ENCODE peak calls at places on chromosome 7, in eight cellular contexts. E, Y, B, N, F, G, A and M are unnamed samples.

GRCh38 chr7:44965937-44966730 is 12.7 kb downstream of the MYO1G start:
- DNase-seq in A (peak; percentile 71), F (peak; percentile 59), B (no peak), N (no peak), E (no peak), Y (no peak), G (no peak), M (no peak)

GRCh38 chr7:22390512-22390911 is 33.6 kb upstream of the RAPGEF5 start:
- DNase-seq in Y (no peak), E (no peak), G (no peak), B (no peak), N (no peak), A (no peak), F (no peak), M (no peak)

GRCh38 chr7:158137516-158138328 is 449.9 kb downstream of the PTPRN2 start:
- DNase-seq in Y (no peak), N (no peak), A (no peak), F (no peak), G (no peak), E (no peak), B (no peak), M (no peak)

GRCh38 chr7:22697897-22698645 is 28.9 kb upstream of the IL6 start:
- DNase-seq in Y (no peak), A (no peak), F (no peak), G (no peak), N (no peak), B (no peak), E (no peak), M (no peak)

GRCh38 chr7:106101726-106102125 is 10.4 kb downstream of the SYPL1 start:
- DNase-seq in G (no peak), B (peak; percentile 68), F (no peak), Y (no peak), N (no peak), A (no peak), E (no peak), M (no peak)

GRCh38 chr7:102093599-102094001 is 193.1 kb upstream of the SH2B2 start:
- DNase-seq in A (peak; percentile 23), N (no peak), Y (no peak), G (no peak), F (peak; percentile 19), B (no peak), E (no peak), M (peak; percentile 37)

GRCh38 chr7:10913457-10913856 is 60.2 kb upstream of the PHF14 start:
- DNase-seq in N (no peak), A (no peak), Y (no peak), F (no peak), G (no peak), B (no peak), E (no peak), M (no peak)

GRCh38 chr7:54839538-54840213 is 80.7 kb upstream of the SEC61G start:
- DNase-seq in Y (peak; percentile 77), E (no peak), F (peak; percentile 86), B (peak; percentile 37), N (peak; percentile 77), G (peak; percentile 57), A (peak; percentile 87), M (no peak)

GRCh38 chr7:31487476-31487875 is 26.4 kb upstream of the ITPRID1 start:
- DNase-seq in Y (no peak), A (no peak), E (no peak), G (peak; percentile 50), N (no peak), F (no peak), B (no peak), M (no peak)

GRCh38 chr7:114820993-114821945 is 100.6 kb upstream of the MDFIC start:
- DNase-seq in F (no peak), G (no peak), Y (no peak), A (no peak), B (peak; percentile 45), N (no peak), E (no peak), M (no peak)

GRCh38 chr7:121456785-121457359 is 60.8 kb upstream of the FAM3C start:
- DNase-seq in B (no peak), E (no peak), Y (no peak), N (no peak), F (no peak), A (no peak), G (no peak), M (no peak)

GRCh38 chr7:11192506-11192905 is 218.8 kb downstream of the PHF14 start:
- DNase-seq in Y (no peak), E (no peak), G (no peak), A (no peak), N (no peak), F (no peak), B (peak; percentile 35), M (no peak)

GRCh38 chr7:131111-132094 is 61.0 kb upstream of the FAM20C start:
- DNase-seq in G (no peak), B (peak; percentile 29), E (no peak), A (no peak), F (peak; percentile 82), Y (no peak), N (peak; percentile 73), M (no peak)

GRCh38 chr7:43077732-43078391 is 34.6 kb upstream of the HECW1 start:
- DNase-seq in B (peak; percentile 44), E (no peak), A (no peak), F (no peak), N (no peak), G (peak; percentile 21), Y (peak; percentile 86), M (no peak)

GRCh38 chr7:157845203-157845810 is 508.5 kb downstream of the DNAJB6 start:
- DNase-seq in Y (no peak), A (no peak), B (peak; percentile 6), G (no peak), F (peak; percentile 50), E (no peak), N (no peak), M (no peak)

GRCh38 chr7:32299133-32299702 is 191.0 kb downstream of the LSM5 start:
- DNase-seq in F (no peak), Y (peak; percentile 76), E (no peak), G (peak; percentile 6), B (no peak), N (no peak), A (no peak), M (no peak)

GRCh38 chr7:131773413-131773812 is 217.0 kb upstream of the PODXL start:
- DNase-seq in A (no peak), F (no peak), G (peak; percentile 48), Y (no peak), E (no peak), N (no peak), B (no peak), M (no peak)

GRCh38 chr7:727104-727805 is at the start of gene PRKAR1B:
- DNase-seq in N (peak; percentile 50), B (no peak), F (no peak), A (peak; percentile 73), Y (peak; percentile 73), E (no peak), G (no peak), M (no peak)

GRCh38 chr7:143408686-143409551 is at the start of gene EPHA1:
- DNase-seq in F (peak; percentile 85), B (no peak), N (peak; percentile 77), E (peak; percentile 33), A (no peak), Y (peak; percentile 97), G (peak; percentile 88), M (no peak)

DNA sequence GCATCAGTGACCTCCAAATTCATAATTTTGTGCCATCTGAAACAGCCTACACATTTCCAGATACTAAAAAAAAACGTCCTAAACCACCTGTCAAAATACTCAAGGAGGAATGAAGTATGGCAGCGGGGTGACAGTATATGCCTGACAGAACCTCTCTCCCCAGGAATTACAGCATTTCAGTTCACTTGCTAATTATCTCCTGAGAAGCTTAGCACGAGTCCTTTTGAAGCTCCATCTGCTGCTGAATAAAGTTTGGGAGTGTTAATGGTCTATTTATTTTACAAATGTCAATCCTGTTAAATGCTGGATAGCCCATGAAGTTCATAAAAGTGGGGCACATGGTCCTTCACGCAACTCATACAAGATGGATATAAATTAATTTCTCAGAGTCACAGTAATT is 29.4 kb upstream of the ANLN start:
- DNase-seq in N (no peak), B (no peak), F (no peak), E (no peak), A (no peak), Y (peak; percentile 64), G (no peak), M (no peak)
- H3K4me3 ChIP-seq in N (no peak overlapping the region), B (no peak overlapping the region), F (no peak overlapping the region), E (no peak overlapping the region), A (no peak overlapping the region), Y (no peak overlapping the region), G (no peak overlapping the region), M (no peak overlapping the region)

GRCh38 chr7:24896031-24896433 is 83.9 kb downstream of the OSBPL3 start:
- DNase-seq in G (no peak), N (no peak), F (no peak), Y (no peak), B (no peak), E (no peak), A (no peak), M (no peak)
- TF ChIP-seq CTCF in G (no peak), N (no peak), F (no peak), Y (no peak), B (no peak), E (no peak), A (no peak), M (no peak)

DNA sequence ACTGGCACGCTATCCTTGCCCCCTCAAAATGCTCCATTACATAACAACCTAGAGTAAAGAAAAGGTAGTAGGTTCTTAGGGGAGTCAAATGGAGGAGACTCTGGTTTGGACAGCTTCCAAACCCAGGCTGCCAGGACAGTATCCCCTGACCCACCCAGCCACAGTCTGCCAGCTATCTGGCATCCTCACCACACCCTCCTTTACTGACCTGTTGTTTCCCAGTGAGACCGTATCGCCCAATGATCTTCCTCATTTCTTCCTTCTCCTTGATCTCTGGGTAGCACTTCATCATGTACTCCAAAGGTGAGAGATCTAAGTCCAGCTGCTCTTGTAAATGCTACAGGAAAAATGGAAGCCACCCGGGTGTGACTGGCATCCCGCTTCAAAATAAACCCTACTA is 5.1 kb upstream of the H2BK1 start:
- DNase-seq in Y (no peak), F (no peak), G (no peak), E (no peak), N (no peak), A (no peak), B (no peak), M (no peak)
- H3K36me3 ChIP-seq in Y (peaks cover 39% of the 10 kb centered on the region), F (peaks cover 77% of the 10 kb centered on the region), G (peaks cover 24% of the 10 kb centered on the region), E (peaks cover 42% of the 10 kb centered on the region), N (peaks cover 85% of the 10 kb centered on the region), A (peaks cover 80% of the 10 kb centered on the region), B (peaks cover 52% of the 10 kb centered on the region), M (peaks cover 30% of the 10 kb centered on the region)

GRCh38 chr7:76285604-76286374 is 16.7 kb upstream of the HSPB1 start:
- DNase-seq in E (no peak), A (no peak), F (no peak), B (no peak), Y (no peak), G (no peak), N (no peak), M (no peak)

GRCh38 chr7:76281706-76282343 is 20.6 kb upstream of the HSPB1 start:
- DNase-seq in G (no peak), Y (peak; percentile 72), E (no peak), N (no peak), B (no peak), F (no peak), A (no peak), M (no peak)

GRCh38 chr7:76282344-76283253 is 19.9 kb upstream of the HSPB1 start:
- DNase-seq in F (no peak), A (no peak), B (no peak), G (no peak), N (no peak), Y (peak; percentile 81), E (no peak), M (no peak)

GRCh38 chr7:76281006-76281705 is 21.3 kb upstream of the HSPB1 start:
- DNase-seq in F (no peak), A (no peak), G (no peak), B (no peak), Y (no peak), N (no peak), E (no peak), M (no peak)

GRCh38 chr7:76283254-76284159 is 19.0 kb upstream of the HSPB1 start:
- DNase-seq in F (no peak), G (no peak), Y (no peak), N (no peak), E (no peak), A (no peak), B (no peak), M (no peak)
- H3K4me3 ChIP-seq in F (no peak overlapping the region), G (no peak overlapping the region), Y (peak overlapping the region; percentile 76), N (no peak overlapping the region), E (no peak overlapping the region), A (peak overlapping the region; percentile 70), B (no peak overlapping the region), M (peak overlapping the region; percentile 36)